ENCODE peak calls at places on chromosomes 13 and 19, in ten cellular contexts. A, M, N, Q, C, H, P, D, L and J are unnamed samples.

GRCh38 chr19:33665776-33666175 is 44.0 kb downstream of the CHST8 start:
- DNase-seq in Q (no peak), M (no peak), P (no peak), L (no peak), A (no peak), D (no peak), N (peak; percentile 9), H (no peak), C (no peak), J (no peak)

GRCh38 chr13:76976488-76976887 is 15.4 kb upstream of the CLN5 start:
- DNase-seq in C (no peak), A (peak; percentile 32), H (peak; percentile 78), D (no peak), M (no peak), N (no peak), Q (peak; percentile 32), P (no peak), L (no peak), J (no peak)

GRCh38 chr13:22883961-22884360 is 296.8 kb upstream of the SGCG start:
- DNase-seq in N (peak; percentile 20), L (no peak), P (no peak), C (no peak), H (no peak), A (no peak), M (no peak), D (no peak), Q (no peak), J (no peak)

GRCh38 chr13:99796175-99796819 is 175.3 kb downstream of the ZIC5 start:
- DNase-seq in L (no peak), M (no peak), H (no peak), C (peak; percentile 27), P (no peak), D (peak; percentile 0), N (peak; percentile 72), Q (peak; percentile 57), A (peak; percentile 51), J (no peak)

GRCh38 chr13:21012211-21012610 is 49.2 kb downstream of the LATS2 start:
- DNase-seq in M (no peak), L (no peak), A (no peak), P (no peak), Q (peak; percentile 43), C (no peak), D (no peak), H (no peak), N (no peak), J (no peak)

GRCh38 chr13:41978007-41978406 is 17.1 kb upstream of the VWA8 start:
- DNase-seq in C (no peak), M (no peak), N (no peak), A (no peak), P (no peak), H (no peak), L (no peak), Q (no peak), D (no peak), J (no peak)

GRCh38 chr13:73428137-73428536 is 369.3 kb downstream of the KLF5 start:
- DNase-seq in Q (peak; percentile 83), C (no peak), A (peak; percentile 78), H (peak; percentile 70), D (peak; percentile 16), L (no peak), N (no peak), M (no peak), P (no peak), J (no peak)

GRCh38 chr19:53908106-53908932 is 759 bp upstream of the CACNG7 start:
- DNase-seq in C (peak; percentile 34), A (peak; percentile 46), Q (peak; percentile 47), L (no peak), H (no peak), N (peak; percentile 94), P (peak; percentile 82), D (peak; percentile 63), M (peak; percentile 54), J (no peak)

GRCh38 chr19:41845051-41845590 is 279 bp downstream of the DMRTC2 start:
- DNase-seq in P (no peak), H (no peak), Q (no peak), A (no peak), N (no peak), C (no peak), M (no peak), L (no peak), D (no peak), J (no peak)

GRCh38 chr13:114063545-114064515 is 68.6 kb downstream of the RASA3 start:
- DNase-seq in Q (peak; percentile 62), P (no peak), A (peak; percentile 81), D (peak; percentile 1), C (peak; percentile 58), M (peak; percentile 77), L (no peak), N (no peak), H (no peak), J (no peak)

GRCh38 chr19:31701146-31701545 is 351.9 kb upstream of the TSHZ3 start:
- DNase-seq in N (no peak), D (no peak), P (no peak), L (no peak), C (no peak), H (no peak), Q (no peak), M (no peak), A (no peak), J (no peak)